ENCODE peak calls at places on chromosome 14, in five cellular contexts. D is breast epithelium, F is heart left ventricle, K is ovary, W is sigmoid colon. Y is an unnamed sample.

GRCh38 chr14:103128631-103129300 is 5.5 kb downstream of the TNFAIP2 start:
- DNase-seq in D (no peak), F (no peak), K (no peak), W (no peak), Y (peak; percentile 19)

GRCh38 chr14:67744057-67744456 is 42.4 kb downstream of the RDH12 start:
- DNase-seq in D (no peak), F (no peak), K (no peak), W (no peak), Y (no peak)

GRCh38 chr14:52363969-52364368 is 49.9 kb downstream of the PTGER2 start:
- DNase-seq in D (no peak), F (no peak), K (no peak), W (no peak), Y (no peak)

GRCh38 chr14:71497645-71498086 is 434.6 kb upstream of the RGS6 start:
- DNase-seq in D (no peak), F (no peak), K (no peak), W (no peak), Y (no peak)

GRCh38 chr14:66496188-66496807 is 10.1 kb downstream of the CCDC196 start:
- DNase-seq in D (no peak), F (no peak), K (no peak), W (no peak), Y (no peak)

GRCh38 chr14:51525705-51526104 is 126.0 kb upstream of the FRMD6 start:
- DNase-seq in D (no peak), F (no peak), K (no peak), W (no peak), Y (no peak)

GRCh38 chr14:79825046-79825521 is 386.2 kb downstream of the DIO2 start:
- DNase-seq in D (no peak), F (peak; percentile 17), K (no peak), W (no peak), Y (peak; percentile 46)

GRCh38 chr14:97723321-97723720 is 926.1 kb downstream of the VRK1 start:
- DNase-seq in D (no peak), F (no peak), K (no peak), W (no peak), Y (no peak)

GRCh38 chr14:77376380-77376770 is 519 bp downstream of the TMED8 start:
- DNase-seq in D (no peak), F (peak; percentile 24), K (peak; percentile 38), W (no peak), Y (peak; percentile 20)

GRCh38 chr14:62557416-62557815 is 487.8 kb downstream of the KCNH5 start:
- DNase-seq in D (no peak), F (no peak), K (no peak), W (no peak), Y (no peak)

DNA sequence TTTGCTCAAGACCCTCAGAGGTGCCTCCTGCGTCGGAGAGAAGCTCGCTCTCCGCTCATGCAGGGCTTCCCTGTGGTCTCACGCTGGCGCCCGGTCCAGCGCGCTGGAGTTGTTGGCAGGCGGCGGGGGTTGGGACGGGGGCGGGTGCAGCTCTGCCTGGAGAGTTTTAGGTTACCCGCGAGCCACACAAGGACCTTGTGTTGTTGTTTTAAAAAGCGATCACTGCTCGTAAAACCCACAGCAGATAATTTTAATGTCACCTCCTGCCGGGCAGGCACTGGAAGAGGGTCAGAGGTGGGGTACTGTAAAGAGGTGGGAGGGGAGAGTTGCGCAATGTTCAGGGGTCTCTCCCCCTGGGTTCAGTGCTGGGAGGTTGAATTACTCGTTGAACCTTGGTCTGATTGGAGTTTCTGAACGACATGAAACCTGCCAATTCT is 853 bp downstream of the SMOC1 start:
- DNase-seq in D (no peak), F (no peak), K (no peak), W (no peak), Y (no peak)
- H3K4me3 ChIP-seq in D (peak overlapping the region; percentile 35), F (no peak overlapping the region), K (no peak overlapping the region), W (no peak overlapping the region), Y (no peak overlapping the region)

GRCh38 chr14:24290746-24291145 is 8.8 kb downstream of the DHRS1 start:
- DNase-seq in D (no peak), F (no peak), K (no peak), W (no peak), Y (no peak)
- TF ChIP-seq POLR2A in D (no peak), F (no peak), K (no peak), W (no peak), Y (no peak)

GRCh38 chr14:58677525-58677924 is 39.8 kb downstream of the DACT1 start:
- DNase-seq in D (no peak), F (no peak), K (no peak), W (no peak), Y (no peak)

GRCh38 chr14:58680698-58681097 is 42.9 kb downstream of the DACT1 start:
- DNase-seq in D (no peak), F (no peak), K (no peak), W (no peak), Y (no peak)

GRCh38 chr14:58673722-58674121 is 36.0 kb downstream of the DACT1 start:
- DNase-seq in D (no peak), F (no peak), K (no peak), W (no peak), Y (no peak)

GRCh38 chr14:58677996-58678395 is 40.2 kb downstream of the DACT1 start:
- DNase-seq in D (no peak), F (no peak), K (no peak), W (no peak), Y (no peak)
- H3K4me1 ChIP-seq in D (no peaks in the 10 kb centered on the region), F (no peaks in the 10 kb centered on the region), K (no peaks in the 10 kb centered on the region), W (no peaks in the 10 kb centered on the region), Y (no peaks in the 10 kb centered on the region)

DNA sequence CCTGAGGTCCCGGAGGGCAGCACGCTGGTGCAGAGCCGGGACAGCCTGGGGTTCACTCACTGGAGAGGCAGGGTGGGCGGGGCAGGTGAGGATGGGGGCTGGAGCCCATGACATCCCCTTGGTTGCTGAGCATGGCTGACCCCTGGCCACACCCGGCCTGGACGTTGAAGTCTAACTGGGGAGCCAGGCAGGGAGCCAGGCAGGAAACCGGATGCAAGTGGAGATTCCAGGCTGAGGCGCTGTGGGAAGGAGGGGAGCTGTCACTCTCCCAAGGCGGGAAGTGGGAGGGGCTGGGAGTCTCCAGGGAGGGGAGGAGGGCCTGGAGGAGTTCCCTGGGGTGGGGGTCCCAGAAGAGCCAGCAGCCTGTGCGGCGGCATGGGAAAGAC is 7.7 kb upstream of the INF2 start:
- DNase-seq in D (peak; percentile 71), F (peak; percentile 93), K (peak; percentile 85), W (peak; percentile 96), Y (peak; percentile 89)
- H3K4me3 ChIP-seq in D (no peak overlapping the region), F (no peak overlapping the region), K (no peak overlapping the region), W (no peak overlapping the region), Y (peak overlapping the region; percentile 2)

DNA sequence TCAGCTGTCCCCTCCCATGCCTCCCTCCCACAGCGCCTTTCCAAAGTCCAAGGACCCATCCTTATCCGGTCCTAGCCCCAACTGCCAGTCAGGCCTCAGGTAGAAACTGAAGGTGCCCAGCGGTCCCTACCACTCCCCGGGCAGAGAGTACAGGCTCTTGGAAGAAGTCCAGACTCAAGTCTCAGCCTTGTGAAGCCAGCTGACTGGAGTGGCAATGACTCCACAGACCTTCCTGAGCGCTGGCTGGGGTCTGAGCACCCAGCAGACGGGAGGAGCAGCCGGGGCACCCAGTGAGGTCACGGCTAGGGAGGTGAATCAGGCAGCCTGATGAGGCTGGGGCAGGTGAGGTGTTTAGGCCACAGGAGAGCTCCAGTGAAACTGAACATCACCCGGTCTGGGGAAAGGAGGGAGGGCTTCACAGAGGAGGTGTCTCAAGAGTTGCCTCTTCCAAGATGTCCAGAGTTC is 60.0 kb downstream of the ITPK1 start:
- DNase-seq in D (no peak), F (no peak), K (no peak), W (no peak), Y (no peak)
- TF ChIP-seq POLR2A in D (no peak), F (no peak), K (no peak), W (no peak), Y (no peak)

GRCh38 chr14:61535470-61535869 is 159.8 kb upstream of the HIF1A start:
- DNase-seq in D (no peak), F (no peak), K (no peak), W (no peak), Y (no peak)
- H3K4me1 ChIP-seq in D (peaks cover 7% of the 10 kb centered on the region), F (peaks cover 77% of the 10 kb centered on the region), K (no peaks in the 10 kb centered on the region), W (no peaks in the 10 kb centered on the region), Y (no peaks in the 10 kb centered on the region)

GRCh38 chr14:21668377-21668776 is 5.2 kb downstream of the OR4E1 start:
- DNase-seq in D (no peak), F (no peak), K (no peak), W (no peak), Y (no peak)
- H3K4me3 ChIP-seq in D (no peak overlapping the region), F (no peak overlapping the region), K (no peak overlapping the region), W (no peak overlapping the region), Y (no peak overlapping the region)

GRCh38 chr14:24310666-24311604 is at the start of gene LTB4R:
- DNase-seq in D (peak; percentile 64), F (peak; percentile 83), K (peak; percentile 84), W (peak; percentile 89), Y (no peak)
- TF ChIP-seq POLR2A in D (no peak), F (no peak), K (peak; percentile 44), W (no peak), Y (no peak)

GRCh38 chr14:24959791-24960331 is 90.1 kb downstream of the STXBP6 start:
- DNase-seq in D (no peak), F (no peak), K (no peak), W (no peak), Y (no peak)
- H3K4me1 ChIP-seq in D (no peaks in the 10 kb centered on the region), F (peaks cover 48% of the 10 kb centered on the region), K (no peaks in the 10 kb centered on the region), W (peaks cover 54% of the 10 kb centered on the region), Y (no peaks in the 10 kb centered on the region)

GRCh38 chr14:54805521-54806322 is 96.9 kb downstream of the GCH1 start:
- DNase-seq in D (peak; percentile 74), F (peak; percentile 82), K (peak; percentile 83), W (peak; percentile 89), Y (peak; percentile 84)
- H3K4me3 ChIP-seq in D (no peak overlapping the region), F (no peak overlapping the region), K (no peak overlapping the region), W (no peak overlapping the region), Y (no peak overlapping the region)